ENCODE peak calls at places on chromosomes 5 and 9, in four cellular contexts. B, R, C and U are unnamed samples.

GRCh38 chr5:133128066-133128465 is 76.3 kb downstream of the HSPA4 start:
- DNase-seq in C (no peak), B (no peak), R (no peak), U (no peak)

GRCh38 chr9:89639367-89639795 is 34.6 kb downstream of the GADD45G start:
- DNase-seq in C (no peak), B (no peak), R (no peak), U (no peak)

GRCh38 chr5:103842936-103843335 is 280.3 kb upstream of the NUDT12 start:
- DNase-seq in C (no peak), R (no peak), B (no peak), U (no peak)

GRCh38 chr9:89878687-89879086 is 273.9 kb downstream of the GADD45G start:
- DNase-seq in R (no peak), C (no peak), B (no peak), U (no peak)

GRCh38 chr9:72415163-72415562 is 50.2 kb upstream of the ZFAND5 start:
- DNase-seq in B (no peak), R (no peak), C (no peak), U (no peak)

GRCh38 chr5:9440517-9440916 is 105.4 kb downstream of the SEMA5A start:
- DNase-seq in R (no peak), B (no peak), C (no peak), U (no peak)

GRCh38 chr5:74143724-74144330 is 496.7 kb downstream of the ENC1 start:
- DNase-seq in C (no peak), B (no peak), R (no peak), U (no peak)

GRCh38 chr9:87618931-87619330 is 107.0 kb upstream of the CTSL start:
- DNase-seq in C (no peak), B (no peak), R (no peak), U (no peak)

GRCh38 chr9:91395553-91396470 is 27.8 kb downstream of the NFIL3 start:
- DNase-seq in R (no peak), B (peak; percentile 72), C (peak; percentile 80), U (no peak)

GRCh38 chr9:81665514-81665838 is 23.9 kb downstream of the TLE1 start:
- DNase-seq in C (no peak), R (no peak), B (no peak), U (no peak)

GRCh38 chr9:16704489-16705111 is 165.9 kb downstream of the BNC2 start:
- DNase-seq in C (no peak), R (no peak), B (no peak), U (no peak)

GRCh38 chr5:86463339-86463738 is 154.4 kb upstream of the COX7C start:
- DNase-seq in B (peak; percentile 9), R (no peak), C (no peak), U (no peak)

GRCh38 chr9:33698267-33698666 is 97.1 kb upstream of the PRSS3 start:
- DNase-seq in B (no peak), R (no peak), C (no peak), U (no peak)

GRCh38 chr9:13596383-13596970 is 317.0 kb upstream of the MPDZ start:
- DNase-seq in B (no peak), C (no peak), R (no peak), U (no peak)

GRCh38 chr9:37617837-37618236 is 25.4 kb upstream of the TOMM5 start:
- DNase-seq in C (peak; percentile 36), R (no peak), B (no peak), U (no peak)

GRCh38 chr9:93290495-93291434 is 106.8 kb downstream of the WNK2 start:
- DNase-seq in R (no peak), C (no peak), B (no peak), U (no peak)

GRCh38 chr5:914174-914573 is 21.5 kb downstream of the TRIP13 start:
- DNase-seq in C (no peak), B (no peak), R (no peak), U (no peak)

GRCh38 chr9:93951655-93952118 is 3.5 kb downstream of the BARX1 start:
- DNase-seq in B (no peak), R (no peak), C (no peak), U (no peak)

GRCh38 chr9:111427186-111427585 is 57.0 kb downstream of the ECPAS start:
- DNase-seq in C (peak; percentile 57), B (peak; percentile 16), R (no peak), U (no peak)

GRCh38 chr5:73834693-73835092 is 208.7 kb downstream of the ARHGEF28 start:
- DNase-seq in R (no peak), C (no peak), B (no peak), U (no peak)

GRCh38 chr5:10199700-10200099 is 50.0 kb downstream of the ATPSCKMT start:
- DNase-seq in R (no peak), C (no peak), B (no peak), U (no peak)

GRCh38 chr5:151034422-151035379 is 14.3 kb downstream of the GPX3 start:
- DNase-seq in C (peak; percentile 45), R (no peak), B (no peak), U (peak; percentile 33)

GRCh38 chr5:142356318-142356715 is 31.5 kb upstream of the SPRY4 start:
- DNase-seq in C (no peak), B (no peak), R (no peak), U (no peak)